ENCODE peak calls at places on chromosomes 2 and 18, in eight cellular contexts. P is A549, C is HepG2, L is H1, X is HCT116, A is K562, K is SK-N-SH, F is GM12878. N is an unnamed sample.

GRCh38 chr18:26547302-26548143 is 830 bp downstream of the KCTD1 start:
- DNase-seq in P (peak; percentile 44), C (no peak), L (no peak), X (no peak), A (no peak), K (peak; percentile 90), F (no peak), N (peak; percentile 84)

GRCh38 chr18:8662574-8663255 is 42.6 kb upstream of the MTCL1 start:
- DNase-seq in P (no peak), C (no peak), L (no peak), X (no peak), A (no peak), K (no peak), F (no peak), N (no peak)

GRCh38 chr2:224816816-224817215 is 100.7 kb upstream of the CCDC195 start:
- DNase-seq in P (peak; percentile 48), C (peak; percentile 5), L (no peak), X (peak; percentile 15), A (no peak), K (no peak), F (no peak), N (peak; percentile 89)

GRCh38 chr2:203470371-203470770 is 64.7 kb downstream of the RAPH1 start:
- DNase-seq in P (no peak), C (no peak), L (no peak), X (no peak), A (no peak), K (peak; percentile 10), F (no peak), N (no peak)

GRCh38 chr18:35343936-35344735 is at the start of gene ZNF24:
- DNase-seq in P (peak; percentile 88), C (peak; percentile 91), L (peak; percentile 68), X (peak; percentile 74), A (peak; percentile 98), K (peak; percentile 95), F (peak; percentile 61), N (peak; percentile 87)

GRCh38 chr2:169734172-169734847 is 678 bp downstream of the KLHL23 start:
- DNase-seq in P (no peak), C (no peak), L (no peak), X (no peak), A (peak; percentile 74), K (peak; percentile 83), F (no peak), N (no peak)

GRCh38 chr2:18883626-18884456 is 294.5 kb upstream of the NT5C1B start:
- DNase-seq in P (no peak), C (peak; percentile 7), L (no peak), X (peak; percentile 7), A (no peak), K (no peak), F (no peak), N (peak; percentile 62)

GRCh38 chr2:230124792-230125452 is 56.2 kb upstream of the SLC16A14 start:
- DNase-seq in P (no peak), C (no peak), L (no peak), X (no peak), A (no peak), K (no peak), F (no peak), N (no peak)

GRCh38 chr2:226495466-226496161 is 304.0 kb downstream of the IRS1 start:
- DNase-seq in P (no peak), C (no peak), L (no peak), X (no peak), A (no peak), K (no peak), F (no peak), N (no peak)

GRCh38 chr2:232529806-232530547 is 4.0 kb downstream of the CHRND start:
- DNase-seq in P (no peak), C (no peak), L (no peak), X (no peak), A (no peak), K (peak; percentile 12), F (no peak), N (no peak)

GRCh38 chr2:218289639-218290315 is 2.5 kb downstream of the TMBIM1 start:
- DNase-seq in P (no peak), C (peak; percentile 63), L (no peak), X (no peak), A (no peak), K (no peak), F (no peak), N (peak; percentile 36)

GRCh38 chr18:21739604-21740473 is 753 bp upstream of the MIB1 start:
- DNase-seq in P (no peak), C (no peak), L (no peak), X (no peak), A (peak; percentile 39), K (peak; percentile 16), F (no peak), N (no peak)

GRCh38 chr2:10255189-10256030 is 47.3 kb upstream of the HPCAL1 start:
- DNase-seq in P (no peak), C (no peak), L (no peak), X (no peak), A (peak; percentile 63), K (no peak), F (no peak), N (no peak)

GRCh38 chr2:176101862-176102261 is 2.3 kb downstream of the HOXD12 start:
- DNase-seq in P (no peak), C (no peak), L (no peak), X (no peak), A (no peak), K (no peak), F (no peak), N (no peak)

GRCh38 chr2:149006883-149007543 is 31.5 kb upstream of the LYPD6B start:
- DNase-seq in P (no peak), C (no peak), L (no peak), X (no peak), A (no peak), K (peak; percentile 3), F (no peak), N (no peak)

GRCh38 chr2:188659656-188660406 is 314.3 kb upstream of the COL3A1 start:
- DNase-seq in P (peak; percentile 19), C (no peak), L (no peak), X (peak; percentile 7), A (no peak), K (no peak), F (no peak), N (peak; percentile 74)

GRCh38 chr18:63322908-63323634 is 3.5 kb upstream of the BCL2 start:
- DNase-seq in P (peak; percentile 39), C (peak; percentile 63), L (no peak), X (peak; percentile 61), A (peak; percentile 40), K (peak; percentile 68), F (no peak), N (peak; percentile 73)

GRCh38 chr2:215695876-215696275 is 260.0 kb upstream of the FN1 start:
- DNase-seq in P (no peak), C (no peak), L (no peak), X (no peak), A (no peak), K (no peak), F (no peak), N (peak; percentile 46)
- H3K4me1 ChIP-seq in P (peaks cover 37% of the 10 kb centered on the region), C (peaks cover 68% of the 10 kb centered on the region), L (no peaks in the 10 kb centered on the region), X (no peaks in the 10 kb centered on the region), A (no peaks in the 10 kb centered on the region), K (no peaks in the 10 kb centered on the region), F (no peaks in the 10 kb centered on the region), N (peaks cover 19% of the 10 kb centered on the region)

GRCh38 chr2:158060862-158061435 is 40.7 kb upstream of the UPP2 start:
- DNase-seq in P (no peak), C (no peak), L (no peak), X (peak; percentile 1), A (no peak), K (no peak), F (no peak), N (peak; percentile 13)
- TF ChIP-seq RAD21 in P (no peak), C (no peak), L (no peak), X (no peak), A (no peak), K (no peak), F (no peak), N (no peak)

GRCh38 chr2:123546348-123546747 is 478.7 kb upstream of the CNTNAP5 start:
- DNase-seq in P (no peak), C (no peak), L (no peak), X (no peak), A (no peak), K (no peak), F (no peak), N (no peak)
- H3K4me1 ChIP-seq in P (no peaks in the 10 kb centered on the region), C (no peaks in the 10 kb centered on the region), L (no peaks in the 10 kb centered on the region), X (no peaks in the 10 kb centered on the region), A (no peaks in the 10 kb centered on the region), K (no peaks in the 10 kb centered on the region), F (no peaks in the 10 kb centered on the region), N (no peaks in the 10 kb centered on the region)

DNA sequence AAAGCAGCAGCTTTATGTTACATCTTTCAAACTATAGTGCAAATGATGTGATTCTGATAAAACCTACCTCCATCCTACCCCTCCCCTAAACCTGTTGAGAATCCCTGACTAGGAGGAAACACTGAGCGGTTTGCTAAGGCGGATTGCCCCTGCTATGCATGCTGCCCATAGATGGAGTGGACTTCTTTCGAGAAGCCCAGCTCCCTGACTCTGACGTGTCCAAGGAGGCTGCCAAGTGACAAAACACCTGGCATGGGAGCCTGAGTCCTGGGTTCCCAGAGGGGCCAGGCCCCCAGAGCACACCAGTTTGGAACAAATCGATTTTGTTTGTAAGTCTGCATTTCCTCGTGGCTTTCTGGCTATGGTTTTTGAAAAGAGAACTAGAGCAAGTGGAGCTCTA is 1.4 kb upstream of the UXS1 start:
- DNase-seq in P (no peak), C (no peak), L (no peak), X (no peak), A (no peak), K (no peak), F (no peak), N (no peak)
- TF ChIP-seq RAD21 in P (no peak), C (no peak), L (no peak), X (no peak), A (no peak), K (no peak), F (no peak), N (no peak)

GRCh38 chr2:99565227-99565626 is 75.4 kb upstream of the REV1 start:
- DNase-seq in P (no peak), C (no peak), L (no peak), X (no peak), A (no peak), K (no peak), F (no peak), N (no peak)

GRCh38 chr2:99559075-99559662 is 69.4 kb upstream of the REV1 start:
- DNase-seq in P (peak; percentile 67), C (peak; percentile 58), L (no peak), X (peak; percentile 56), A (peak; percentile 85), K (peak; percentile 85), F (no peak), N (peak; percentile 67)

DNA sequence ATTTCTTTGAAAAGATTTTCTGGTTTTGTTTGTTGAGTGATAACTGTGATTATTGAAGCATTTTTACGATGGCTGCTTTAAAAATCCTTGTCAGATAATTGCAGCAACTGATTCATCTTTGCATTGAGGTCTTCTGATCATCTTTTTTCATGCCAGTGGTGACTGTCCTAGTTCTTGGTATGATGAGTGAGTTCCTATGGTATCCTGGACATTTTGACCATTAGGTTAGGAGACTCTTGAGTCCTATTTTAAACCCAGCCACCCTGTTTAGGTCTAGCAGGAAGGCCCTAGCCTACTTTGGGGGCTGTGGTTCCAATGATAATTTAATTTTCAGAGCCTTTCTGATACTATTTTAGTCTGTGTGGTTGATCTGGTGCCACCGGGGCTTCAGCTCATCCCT is 72.7 kb upstream of the REV1 start:
- DNase-seq in P (no peak), C (no peak), L (no peak), X (no peak), A (no peak), K (no peak), F (no peak), N (no peak)
- H3K4me1 ChIP-seq in P (no peaks in the 10 kb centered on the region), C (no peaks in the 10 kb centered on the region), L (no peaks in the 10 kb centered on the region), X (no peaks in the 10 kb centered on the region), A (no peaks in the 10 kb centered on the region), K (no peaks in the 10 kb centered on the region), F (no peaks in the 10 kb centered on the region), N (no peaks in the 10 kb centered on the region)

GRCh38 chr2:88517759-88518201 is 65.3 kb upstream of the FOXI3 start:
- DNase-seq in P (no peak), C (no peak), L (peak; percentile 13), X (no peak), A (no peak), K (no peak), F (no peak), N (no peak)
- TF ChIP-seq RAD21 in P (no peak), C (no peak), L (peak; percentile 28), X (no peak), A (no peak), K (no peak), F (no peak), N (no peak)

N was measured in IMR-90.